ENCODE peak calls at places on chromosome 19, in eight cellular contexts. M is hepatic stellate cell, P is NCI-H446, S is Right ventricle myocardium superior, W is Peyer's patch, N is AG08396, O is iris pigment epithelial cell, K is left colon. E is an unnamed sample.

GRCh38 chr19:39083983-39084731 is at the start of gene ACP7:
- DNase-seq in K (no peak), W (no peak), P (no peak), O (no peak), M (no peak), S (no peak), N (no peak), E (no peak)

GRCh38 chr19:8221161-8221560 is 12.0 kb downstream of the CERS4 start:
- DNase-seq in K (no peak), P (no peak), S (no peak), W (no peak), M (no peak), N (no peak), O (no peak), E (no peak)

GRCh38 chr19:51372649-51373504 is at the start of gene NKG7:
- DNase-seq in S (peak), W (peak), N (no peak), P (no peak), M (no peak), K (no peak), O (no peak), E (no peak)

GRCh38 chr19:3407556-3408516 is 41.5 kb downstream of the NFIC start:
- DNase-seq in M (no peak), W (no peak), S (peak), O (peak), P (peak), K (no peak), N (no peak), E (peak)

GRCh38 chr19:12953456-12954149 is 3.4 kb downstream of the GADD45GIP1 start:
- DNase-seq in K (no peak), M (no peak), W (no peak), N (no peak), S (no peak), P (peak), O (no peak), E (no peak)

GRCh38 chr19:13978721-13979191 is 26.4 kb downstream of the DCAF15 start:
- DNase-seq in O (no peak), P (no peak), K (no peak), W (no peak), M (no peak), N (peak), S (no peak), E (no peak)

GRCh38 chr19:28465317-28466086 is 747.4 kb downstream of the UQCRFS1 start:
- DNase-seq in W (no peak), P (no peak), N (no peak), S (no peak), K (no peak), M (peak), O (no peak), E (no peak)

GRCh38 chr19:15323496-15324235 is 8.7 kb downstream of the BRD4 start:
- DNase-seq in S (peak), O (peak), P (no peak), K (peak), M (no peak), N (no peak), W (no peak), E (no peak)

GRCh38 chr19:58510084-58510862 is 1.5 kb downstream of the SLC27A5 start:
- DNase-seq in K (no peak), O (no peak), W (no peak), S (no peak), M (no peak), N (no peak), P (no peak), E (no peak)

GRCh38 chr19:34308381-34309367 is 54.3 kb downstream of the GARRE1 start:
- DNase-seq in P (no peak), S (no peak), N (no peak), M (no peak), W (peak), O (peak), K (no peak), E (peak)

GRCh38 chr19:29510701-29511265 is 15.0 kb upstream of the VSTM2B start:
- DNase-seq in P (no peak), M (no peak), S (peak), K (no peak), O (no peak), N (no peak), W (no peak), E (no peak)

GRCh38 chr19:30895946-30896345 is 453.3 kb downstream of the TSHZ3 start:
- DNase-seq in K (no peak), S (no peak), P (no peak), M (no peak), O (no peak), N (no peak), W (no peak), E (no peak)

GRCh38 chr19:46428278-46429141 is at the start of gene PNMA8C:
- DNase-seq in N (peak), M (peak), K (peak), W (peak), S (peak), P (no peak), O (peak), E (peak)

GRCh38 chr19:470701-471100 is 9.9 kb upstream of the SHC2 start:
- DNase-seq in K (no peak), M (no peak), P (no peak), W (no peak), N (no peak), O (no peak), S (no peak), E (no peak)

GRCh38 chr19:44254496-44254895 is 5.2 kb upstream of the ZNF233 start:
- DNase-seq in N (no peak), O (no peak), K (no peak), M (no peak), S (no peak), W (no peak), P (no peak), E (no peak)

GRCh38 chr19:42018503-42019193 is 24.6 kb upstream of the ATP1A3 start:
- DNase-seq in W (no peak), S (no peak), P (no peak), N (no peak), O (peak), M (peak), K (no peak), E (no peak)